ENCODE peak calls at places on chromosomes 5 and 9, in ten cellular contexts. R is PC-9; E is mucosa of descending colon; P is activated CD8-positive, alpha-beta memory T cell treated with anti-CD3 and anti-CD28 coated beads, Interleukin-2, amount 10 ng/mL, durations not matched to agents 7 days and 5 days; M is AG04450; F is fibroblast of the conjunctiva; J is hippocampal formation; G is stimulated activated CD8-positive, alpha-beta memory T cell treated with anti-CD3 and anti-CD28 coated beads, Interleukin-12 subunit alpha, Interleukin-12 subunit beta, amount 100 ng/mL, for 4 hours; N is NCI-H345; W is NCI-H1092 treated with DMSO at 0.1 percent for 48 hours. D is an unnamed sample.

GRCh38 chr9:4298255-4299005 is 1.4 kb downstream of the GLIS3 start:
- DNase-seq in P (peak; percentile 53), E (peak; percentile 65), R (peak; percentile 76), M (no peak), N (peak; percentile 38), G (peak; percentile 17), F (no peak), J (no peak), W (no peak), D (no peak)

GRCh38 chr9:97938081-97938644 is at the start of gene HEMGN:
- DNase-seq in J (no peak), M (no peak), W (no peak), N (no peak), E (no peak), P (peak; percentile 59), G (no peak), R (no peak), F (no peak), D (no peak)

GRCh38 chr9:22100626-22101025 is 91.5 kb upstream of the CDKN2B start:
- DNase-seq in R (no peak), W (no peak), P (no peak), F (no peak), N (no peak), E (no peak), J (no peak), M (no peak), G (no peak), D (no peak)

GRCh38 chr9:111961575-111961974 is 65.0 kb downstream of the UGCG start:
- DNase-seq in N (peak; percentile 96), J (no peak), E (no peak), M (no peak), P (no peak), R (no peak), W (peak; percentile 91), F (no peak), G (no peak), D (no peak)

GRCh38 chr5:175103746-175104145 is 340.2 kb downstream of the DRD1 start:
- DNase-seq in J (no peak), E (no peak), M (no peak), W (no peak), G (no peak), N (no peak), P (no peak), F (no peak), R (no peak), D (no peak)

GRCh38 chr9:117437283-117437682 is 22.4 kb upstream of the ASTN2 start:
- DNase-seq in E (no peak), F (no peak), N (no peak), W (no peak), P (no peak), R (no peak), J (no peak), M (no peak), G (no peak), D (no peak)

GRCh38 chr5:33832904-33833575 is 58.8 kb downstream of the ADAMTS12 start:
- DNase-seq in W (no peak), J (no peak), G (no peak), M (no peak), F (no peak), P (no peak), E (no peak), R (no peak), N (no peak), D (no peak)

GRCh38 chr9:12934515-12935301 is 159.9 kb downstream of the LURAP1L start:
- DNase-seq in R (no peak), G (no peak), P (no peak), M (no peak), J (no peak), N (no peak), W (no peak), F (no peak), E (no peak), D (peak; percentile 55)

GRCh38 chr5:58751222-58751621 is 168.3 kb downstream of the RAB3C start:
- DNase-seq in F (peak; percentile 1), J (no peak), M (no peak), G (no peak), E (no peak), P (no peak), N (no peak), R (no peak), W (no peak), D (peak; percentile 16)

GRCh38 chr5:59287884-59288283 is 605.6 kb downstream of the PDE4D start:
- DNase-seq in G (no peak), P (no peak), W (no peak), R (no peak), J (no peak), E (no peak), M (no peak), N (no peak), F (no peak), D (no peak)

GRCh38 chr5:119578937-119579336 is 50.4 kb upstream of the FAM170A start:
- DNase-seq in E (no peak), F (peak; percentile 2), G (no peak), J (no peak), P (no peak), M (no peak), W (no peak), R (peak; percentile 50), N (no peak), D (peak; percentile 25)

GRCh38 chr9:97668485-97668884 is 28.7 kb downstream of the XPA start:
- DNase-seq in G (no peak), R (no peak), W (no peak), M (no peak), P (no peak), J (no peak), F (no peak), N (no peak), E (no peak), D (no peak)

GRCh38 chr5:168086104-168086610 is 205.3 kb upstream of the WWC1 start:
- DNase-seq in N (no peak), E (no peak), G (no peak), R (peak; percentile 71), M (no peak), P (no peak), W (peak; percentile 26), F (no peak), J (no peak), D (peak; percentile 93)

GRCh38 chr5:73496984-73497457 is 1.2 kb upstream of the BTF3 start:
- DNase-seq in G (no peak), M (peak; percentile 16), W (peak; percentile 67), N (peak; percentile 72), P (no peak), R (peak; percentile 79), E (no peak), F (peak; percentile 49), J (peak; percentile 17), D (peak; percentile 68)

GRCh38 chr9:114096041-114096511 is 3.0 kb downstream of the KIF12 start:
- DNase-seq in G (no peak), E (no peak), R (no peak), M (no peak), W (no peak), P (no peak), F (no peak), N (no peak), J (no peak), D (no peak)

GRCh38 chr9:129316281-129317030 is 138.4 kb upstream of the IER5L start:
- DNase-seq in F (no peak), W (no peak), M (no peak), E (no peak), N (no peak), G (no peak), R (no peak), J (no peak), P (no peak), D (no peak)

GRCh38 chr5:10542151-10542550 is 21.7 kb upstream of the ANKRD33B start:
- DNase-seq in J (no peak), W (no peak), F (no peak), P (no peak), M (no peak), N (no peak), G (no peak), R (no peak), E (no peak), D (no peak)

GRCh38 chr9:34045903-34046302 is 2.8 kb downstream of the UBAP2 start:
- DNase-seq in F (no peak), M (no peak), P (no peak), J (no peak), N (no peak), E (no peak), G (no peak), W (no peak), R (no peak), D (no peak)

D was measured in amniotic epithelial cell.